ENCODE peak calls at places on chromosomes 5 and 9, in six cellular contexts. One of them, this sample, is unnamed.

GRCh38 chr5:25713259-25713658 is 1068.5 kb upstream of the CDH10 start:
- DNase-seq in breast epithelium: no peak
- DNase-seq in A549: peak
- DNase-seq in lower lobe of right lung: no peak
- DNase-seq in bronchial epithelial cell: no peak
- DNase-seq in body of pancreas: no peak
- DNase-seq in this sample: no peak

GRCh38 chr9:121445986-121446385 is 53.7 kb downstream of the GGTA1 start:
- DNase-seq in A549: peak
- DNase-seq in body of pancreas: no peak
- DNase-seq in lower lobe of right lung: no peak
- DNase-seq in bronchial epithelial cell: no peak
- DNase-seq in breast epithelium: no peak
- DNase-seq in this sample: no peak

GRCh38 chr9:89935115-89935514 is 330.3 kb downstream of the GADD45G start:
- DNase-seq in bronchial epithelial cell: no peak
- DNase-seq in body of pancreas: no peak
- DNase-seq in A549: no peak
- DNase-seq in lower lobe of right lung: no peak
- DNase-seq in breast epithelium: no peak
- DNase-seq in this sample: no peak

GRCh38 chr5:177495243-177496060 is 2.0 kb downstream of the PDLIM7 start:
- DNase-seq in body of pancreas: no peak
- DNase-seq in breast epithelium: peak
- DNase-seq in A549: peak
- DNase-seq in lower lobe of right lung: no peak
- DNase-seq in bronchial epithelial cell: peak
- DNase-seq in this sample: no peak

GRCh38 chr9:84751921-84752320 is 82.4 kb downstream of the NTRK2 start:
- DNase-seq in bronchial epithelial cell: peak
- DNase-seq in breast epithelium: no peak
- DNase-seq in body of pancreas: no peak
- DNase-seq in A549: no peak
- DNase-seq in lower lobe of right lung: no peak
- DNase-seq in this sample: no peak

GRCh38 chr9:90915693-90916092 is 114.1 kb downstream of the SYK start:
- DNase-seq in A549: peak
- DNase-seq in breast epithelium: no peak
- DNase-seq in lower lobe of right lung: no peak
- DNase-seq in body of pancreas: peak
- DNase-seq in bronchial epithelial cell: no peak
- DNase-seq in this sample: no peak

GRCh38 chr5:171316258-171317121 is 7.4 kb downstream of the TLX3 start:
- DNase-seq in lower lobe of right lung: no peak
- DNase-seq in breast epithelium: no peak
- DNase-seq in body of pancreas: peak
- DNase-seq in bronchial epithelial cell: no peak
- DNase-seq in A549: no peak
- DNase-seq in this sample: no peak

GRCh38 chr5:91384671-91385430 is 1.7 kb upstream of the ARRDC3 start:
- DNase-seq in breast epithelium: peak
- DNase-seq in bronchial epithelial cell: peak
- DNase-seq in A549: peak
- DNase-seq in body of pancreas: peak
- DNase-seq in lower lobe of right lung: no peak
- DNase-seq in this sample: no peak

GRCh38 chr5:65102501-65102825 is 333.7 kb downstream of the CWC27 start:
- DNase-seq in A549: no peak
- DNase-seq in lower lobe of right lung: no peak
- DNase-seq in bronchial epithelial cell: no peak
- DNase-seq in body of pancreas: no peak
- DNase-seq in breast epithelium: no peak
- DNase-seq in this sample: no peak

GRCh38 chr9:13524245-13524644 is 244.8 kb upstream of the MPDZ start:
- DNase-seq in lower lobe of right lung: no peak
- DNase-seq in body of pancreas: no peak
- DNase-seq in A549: no peak
- DNase-seq in breast epithelium: no peak
- DNase-seq in bronchial epithelial cell: peak
- DNase-seq in this sample: no peak

GRCh38 chr5:9853309-9853708 is 223.2 kb upstream of the TAS2R1 start:
- DNase-seq in bronchial epithelial cell: no peak
- DNase-seq in lower lobe of right lung: no peak
- DNase-seq in A549: no peak
- DNase-seq in breast epithelium: no peak
- DNase-seq in body of pancreas: no peak
- DNase-seq in this sample: no peak

GRCh38 chr9:75709698-75710097 is 180.8 kb upstream of the PCSK5 start:
- DNase-seq in bronchial epithelial cell: no peak
- DNase-seq in body of pancreas: no peak
- DNase-seq in breast epithelium: no peak
- DNase-seq in A549: no peak
- DNase-seq in lower lobe of right lung: no peak
- DNase-seq in this sample: no peak

GRCh38 chr9:806285-807156 is 35.0 kb upstream of the DMRT1 start:
- DNase-seq in lower lobe of right lung: no peak
- DNase-seq in breast epithelium: no peak
- DNase-seq in body of pancreas: no peak
- DNase-seq in bronchial epithelial cell: peak
- DNase-seq in A549: peak
- DNase-seq in this sample: no peak

GRCh38 chr5:77272206-77272605 is 61.7 kb downstream of the PDE8B start:
- DNase-seq in body of pancreas: no peak
- DNase-seq in bronchial epithelial cell: no peak
- DNase-seq in lower lobe of right lung: no peak
- DNase-seq in breast epithelium: no peak
- DNase-seq in A549: no peak
- DNase-seq in this sample: no peak

This sample was measured in tibial nerve.